ENCODE peak calls at places on chromosomes 7 and 10, in ten cellular contexts. L, G, E, R, B, K, C, A, M and I are unnamed samples.

GRCh38 chr7:33310546-33310945 is 181.2 kb downstream of the BBS9 start:
- DNase-seq in L (no peak), G (no peak), E (no peak), R (peak), B (no peak), K (no peak), C (no peak), A (no peak), M (no peak), I (no peak)

GRCh38 chr10:18658301-18658991 is 785 bp upstream of the ARL5B start:
- DNase-seq in L (no peak), G (no peak), E (no peak), R (no peak), B (peak), K (peak), C (peak), A (peak), M (no peak), I (no peak)

GRCh38 chr7:106089647-106090046 is 22.5 kb downstream of the SYPL1 start:
- DNase-seq in L (no peak), G (no peak), E (no peak), R (no peak), B (no peak), K (no peak), C (no peak), A (no peak), M (no peak), I (no peak)

GRCh38 chr7:47950714-47951113 is 2.4 kb upstream of the PKD1L1 start:
- DNase-seq in L (no peak), G (no peak), E (no peak), R (no peak), B (no peak), K (peak), C (no peak), A (peak), M (no peak), I (no peak)

GRCh38 chr10:75672842-75673241 is 241.4 kb downstream of the LRMDA start:
- DNase-seq in L (no peak), G (no peak), E (no peak), R (no peak), B (no peak), K (no peak), C (no peak), A (no peak), M (no peak), I (no peak)

GRCh38 chr10:131436467-131436866 is 124.9 kb upstream of the TCERG1L start:
- DNase-seq in L (no peak), G (no peak), E (no peak), R (no peak), B (no peak), K (no peak), C (no peak), A (no peak), M (no peak), I (no peak)

GRCh38 chr10:71476249-71477011 is 79.7 kb downstream of the CDH23 start:
- DNase-seq in L (no peak), G (no peak), E (no peak), R (no peak), B (no peak), K (no peak), C (no peak), A (no peak), M (no peak), I (no peak)

GRCh38 chr10:52387744-52388143 is 73.7 kb downstream of the DKK1 start:
- DNase-seq in L (no peak), G (no peak), E (no peak), R (no peak), B (no peak), K (no peak), C (no peak), A (no peak), M (no peak), I (no peak)

GRCh38 chr7:66497346-66497745 is 131.3 kb upstream of the KCTD7 start:
- DNase-seq in L (no peak), G (no peak), E (no peak), R (no peak), B (no peak), K (no peak), C (no peak), A (no peak), M (no peak), I (no peak)

GRCh38 chr7:65475734-65476319 is 102.2 kb downstream of the ZNF92 start:
- DNase-seq in L (no peak), G (no peak), E (no peak), R (peak), B (no peak), K (peak), C (no peak), A (no peak), M (no peak), I (no peak)

GRCh38 chr7:27031289-27032172 is 64.3 kb downstream of the HOXA1 start:
- DNase-seq in L (no peak), G (no peak), E (peak), R (no peak), B (peak), K (peak), C (peak), A (peak), M (no peak), I (no peak)

GRCh38 chr7:127928852-127929251 is 102.4 kb downstream of the LRRC4 start:
- DNase-seq in L (no peak), G (no peak), E (no peak), R (no peak), B (no peak), K (no peak), C (no peak), A (no peak), M (no peak), I (no peak)

GRCh38 chr7:133683182-133683454 is 430.2 kb downstream of the EXOC4 start:
- DNase-seq in L (no peak), G (no peak), E (no peak), R (no peak), B (no peak), K (no peak), C (no peak), A (no peak), M (no peak), I (no peak)

GRCh38 chr7:42964293-42964692 is 32.1 kb downstream of the MRPL32 start:
- DNase-seq in L (no peak), G (no peak), E (no peak), R (no peak), B (no peak), K (no peak), C (no peak), A (no peak), M (no peak), I (no peak)

GRCh38 chr10:131002031-131002861 is 309.3 kb downstream of the TCERG1L start:
- DNase-seq in L (no peak), G (no peak), E (no peak), R (no peak), B (no peak), K (no peak), C (no peak), A (peak), M (peak), I (no peak)

GRCh38 chr10:43409385-43410109 is 561 bp upstream of the HNRNPF start:
- DNase-seq in L (peak), G (no peak), E (no peak), R (no peak), B (no peak), K (no peak), C (no peak), A (peak), M (peak), I (no peak)

GRCh38 chr10:121597504-121598241 is 571 bp downstream of the FGFR2 start:
- DNase-seq in L (no peak), G (no peak), E (no peak), R (peak), B (no peak), K (peak), C (no peak), A (peak), M (peak), I (no peak)

GRCh38 chr7:107090452-107090851 is 45.9 kb downstream of the PRKAR2B start:
- DNase-seq in L (no peak), G (no peak), E (no peak), R (no peak), B (no peak), K (no peak), C (no peak), A (peak), M (no peak), I (no peak)

GRCh38 chr7:77822269-77822668 is 23.7 kb downstream of the PHTF2 start:
- DNase-seq in L (no peak), G (no peak), E (no peak), R (no peak), B (no peak), K (no peak), C (no peak), A (peak), M (no peak), I (no peak)

GRCh38 chr10:119020627-119020946 is 8.9 kb upstream of the NANOS1 start:
- DNase-seq in L (no peak), G (no peak), E (no peak), R (peak), B (peak), K (no peak), C (no peak), A (no peak), M (peak), I (no peak)

GRCh38 chr7:102098986-102099385 is 187.7 kb upstream of the SH2B2 start:
- DNase-seq in L (no peak), G (no peak), E (no peak), R (no peak), B (no peak), K (no peak), C (no peak), A (no peak), M (peak), I (no peak)

GRCh38 chr10:68330852-68331454 is 911 bp upstream of the HNRNPH3 start:
- DNase-seq in L (no peak), G (no peak), E (no peak), R (peak), B (peak), K (peak), C (no peak), A (peak), M (peak), I (peak)

GRCh38 chr10:108598831-108599230 is 1324.5 kb downstream of the XPNPEP1 start:
- DNase-seq in L (no peak), G (no peak), E (no peak), R (no peak), B (no peak), K (peak), C (no peak), A (peak), M (no peak), I (no peak)

GRCh38 chr10:17512341-17513001 is 58.1 kb upstream of the ST8SIA6 start:
- DNase-seq in L (no peak), G (no peak), E (peak), R (peak), B (peak), K (peak), C (peak), A (no peak), M (no peak), I (no peak)

GRCh38 chr7:26279405-26279804 is 12.3 kb upstream of the SNX10 start:
- DNase-seq in L (no peak), G (no peak), E (no peak), R (no peak), B (peak), K (no peak), C (no peak), A (no peak), M (no peak), I (no peak)

GRCh38 chr7:28981282-28981555 is 23.1 kb upstream of the TRIL start:
- DNase-seq in L (no peak), G (no peak), E (no peak), R (no peak), B (no peak), K (no peak), C (no peak), A (no peak), M (no peak), I (no peak)

GRCh38 chr7:124349443-124349842 is 316.6 kb upstream of the TMEM229A start:
- DNase-seq in L (no peak), G (no peak), E (no peak), R (no peak), B (no peak), K (no peak), C (no peak), A (no peak), M (no peak), I (no peak)

GRCh38 chr10:33746878-33747277 is 412.4 kb upstream of the NRP1 start:
- DNase-seq in L (no peak), G (no peak), E (no peak), R (peak), B (no peak), K (no peak), C (no peak), A (no peak), M (no peak), I (no peak)

GRCh38 chr10:112990271-112990670 is 40.2 kb downstream of the TCF7L2 start:
- DNase-seq in L (no peak), G (no peak), E (no peak), R (no peak), B (no peak), K (no peak), C (no peak), A (no peak), M (no peak), I (no peak)

GRCh38 chr7:142796001-142796500 is 25.3 kb downstream of the PRSS2 start:
- DNase-seq in L (no peak), G (no peak), E (no peak), R (no peak), B (no peak), K (no peak), C (no peak), A (no peak), M (no peak), I (no peak)

GRCh38 chr7:23520582-23520981 is 11.2 kb downstream of the TRA2A start:
- DNase-seq in L (no peak), G (no peak), E (no peak), R (no peak), B (no peak), K (no peak), C (no peak), A (peak), M (no peak), I (no peak)

GRCh38 chr10:71984798-71985388 is 20.7 kb downstream of the CHST3 start:
- DNase-seq in L (no peak), G (no peak), E (no peak), R (no peak), B (no peak), K (no peak), C (no peak), A (no peak), M (peak), I (no peak)

GRCh38 chr10:535051-535450 is 154.4 kb downstream of the DIP2C start:
- DNase-seq in L (no peak), G (no peak), E (no peak), R (no peak), B (no peak), K (no peak), C (no peak), A (no peak), M (peak), I (no peak)

GRCh38 chr7:117780832-117781231 is 92.4 kb downstream of the CTTNBP2 start:
- DNase-seq in L (no peak), G (no peak), E (no peak), R (no peak), B (no peak), K (no peak), C (no peak), A (no peak), M (no peak), I (no peak)

GRCh38 chr7:43303740-43304241 is 191.3 kb downstream of the HECW1 start:
- DNase-seq in L (no peak), G (peak), E (no peak), R (peak), B (no peak), K (no peak), C (no peak), A (no peak), M (no peak), I (no peak)

GRCh38 chr10:62907470-62908212 is 91.5 kb upstream of the EGR2 start:
- DNase-seq in L (no peak), G (no peak), E (no peak), R (peak), B (no peak), K (no peak), C (no peak), A (peak), M (no peak), I (no peak)

GRCh38 chr10:44776181-44776580 is 135.0 kb upstream of the TMEM72 start:
- DNase-seq in L (no peak), G (no peak), E (no peak), R (no peak), B (no peak), K (no peak), C (no peak), A (no peak), M (no peak), I (no peak)

GRCh38 chr10:5537684-5538083 is 12.9 kb downstream of the CALML3 start:
- DNase-seq in L (no peak), G (no peak), E (no peak), R (no peak), B (no peak), K (no peak), C (no peak), A (no peak), M (peak), I (no peak)

GRCh38 chr10:70536196-70536920 is 57.8 kb downstream of the PALD1 start:
- DNase-seq in L (no peak), G (no peak), E (no peak), R (no peak), B (no peak), K (no peak), C (no peak), A (peak), M (no peak), I (no peak)

GRCh38 chr7:129677796-129678195 is 66.3 kb downstream of the NRF1 start:
- DNase-seq in L (no peak), G (no peak), E (no peak), R (no peak), B (no peak), K (no peak), C (no peak), A (no peak), M (no peak), I (no peak)